ENCODE peak calls at places on chromosomes 16 and 17, in nine cellular contexts. Y is CD8-positive, alpha-beta T cell; L is HCT116; T is psoas muscle; W is heart left ventricle; V is A549; M is ovary; F is Peyer's patch; D is left ventricle myocardium inferior. N is an unnamed sample.

GRCh38 chr16:2428051-2428786 is 1.0 kb upstream of the CCNF start:
- DNase-seq in Y (no peak), L (no peak), T (no peak), W (no peak), V (peak; percentile 44), M (peak; percentile 62), F (peak; percentile 73), D (no peak), N (no peak)

GRCh38 chr17:62778990-62779681 is 29.0 kb downstream of the MARCHF10 start:
- DNase-seq in Y (no peak), L (peak; percentile 88), T (no peak), W (no peak), V (peak; percentile 92), M (no peak), F (peak; percentile 46), D (no peak), N (peak; percentile 99)

GRCh38 chr17:76667356-76667755 is 23.8 kb upstream of the ST6GALNAC1 start:
- DNase-seq in Y (no peak), L (no peak), T (no peak), W (no peak), V (no peak), M (no peak), F (peak; percentile 24), D (no peak), N (no peak)

GRCh38 chr16:86575754-86576557 is 2.4 kb upstream of the FOXL1 start:
- DNase-seq in Y (no peak), L (peak; percentile 97), T (peak; percentile 82), W (peak; percentile 90), V (peak; percentile 76), M (peak; percentile 60), F (peak; percentile 79), D (peak; percentile 86), N (peak; percentile 82)

GRCh38 chr17:4599505-4600281 is 15.4 kb downstream of the SMTNL2 start:
- DNase-seq in Y (no peak), L (no peak), T (peak; percentile 92), W (peak; percentile 71), V (no peak), M (peak; percentile 90), F (no peak), D (peak; percentile 73), N (peak; percentile 2)

GRCh38 chr17:70881093-70881492 is 711.8 kb downstream of the KCNJ2 start:
- DNase-seq in Y (no peak), L (no peak), T (no peak), W (no peak), V (no peak), M (no peak), F (no peak), D (no peak), N (no peak)

GRCh38 chr16:50842013-50842505 is 100.2 kb downstream of the CYLD start:
- DNase-seq in Y (no peak), L (no peak), T (no peak), W (no peak), V (no peak), M (no peak), F (no peak), D (no peak), N (no peak)

GRCh38 chr16:88651276-88651988 is 579 bp upstream of the CYBA start:
- DNase-seq in Y (peak; percentile 75), L (peak; percentile 72), T (peak; percentile 76), W (peak; percentile 77), V (peak; percentile 48), M (no peak), F (peak; percentile 95), D (peak; percentile 48), N (no peak)

GRCh38 chr17:30573603-30574175 is 96.5 kb downstream of the GOSR1 start:
- DNase-seq in Y (no peak), L (no peak), T (no peak), W (no peak), V (no peak), M (no peak), F (no peak), D (no peak), N (no peak)

GRCh38 chr17:6706996-6707395 is 6.2 kb downstream of the SLC13A5 start:
- DNase-seq in Y (no peak), L (no peak), T (no peak), W (no peak), V (no peak), M (no peak), F (no peak), D (no peak), N (no peak)

GRCh38 chr16:77540656-77541055 is 105.8 kb upstream of the ADAMTS18 start:
- DNase-seq in Y (no peak), L (no peak), T (no peak), W (no peak), V (no peak), M (no peak), F (no peak), D (no peak), N (no peak)

GRCh38 chr16:85910073-85910853 is 11.3 kb downstream of the IRF8 start:
- DNase-seq in Y (no peak), L (no peak), T (no peak), W (no peak), V (no peak), M (no peak), F (peak; percentile 89), D (no peak), N (no peak)

GRCh38 chr16:2770057-2770780 is 6.9 kb downstream of the ELOB start:
- DNase-seq in Y (no peak), L (no peak), T (peak; percentile 50), W (peak; percentile 58), V (peak; percentile 55), M (no peak), F (no peak), D (no peak), N (no peak)

GRCh38 chr17:15048933-15049539 is 216.1 kb downstream of the PMP22 start:
- DNase-seq in Y (no peak), L (no peak), T (no peak), W (no peak), V (no peak), M (no peak), F (no peak), D (no peak), N (no peak)
- TF ChIP-seq CTCF in Y (no peak), L (no peak), T (no peak), W (no peak), V (no peak), M (no peak), F (no peak), D (no peak), N (no peak)

DNA sequence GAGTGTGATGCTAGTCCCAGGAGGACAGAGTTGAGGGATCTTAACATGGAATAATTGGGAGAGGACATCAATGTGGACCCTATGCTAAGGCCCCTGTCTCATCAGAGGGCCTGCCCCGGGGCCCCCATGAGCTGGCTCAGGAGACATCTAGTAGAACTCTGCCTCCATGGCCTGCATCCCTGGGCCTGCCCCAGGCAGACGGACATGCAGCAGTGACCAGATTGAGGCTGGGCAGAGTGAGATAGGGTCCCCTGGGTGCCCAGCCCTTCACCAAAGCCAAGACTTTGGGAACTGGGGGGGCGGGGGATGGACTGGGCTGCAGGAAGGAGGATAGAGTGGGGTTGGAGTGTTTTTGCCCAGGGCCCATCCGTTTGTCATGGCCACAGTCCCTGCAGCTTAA is 115.2 kb downstream of the CCDC182 start:
- DNase-seq in Y (no peak), L (no peak), T (peak; percentile 19), W (no peak), V (no peak), M (no peak), F (no peak), D (no peak), N (no peak)
- H3K4me1 ChIP-seq in Y (no peaks in the 10 kb centered on the region), L (no peaks in the 10 kb centered on the region), T (no peaks in the 10 kb centered on the region), W (peaks cover 3% of the 10 kb centered on the region), V (no peaks in the 10 kb centered on the region), M (no peaks in the 10 kb centered on the region), F (no peaks in the 10 kb centered on the region), D (peaks cover 22% of the 10 kb centered on the region), N (no peaks in the 10 kb centered on the region)

GRCh38 chr16:57628008-57628781 is at the start of gene ADGRG1:
- DNase-seq in Y (peak; percentile 31), L (peak; percentile 71), T (peak; percentile 83), W (peak; percentile 83), V (peak; percentile 93), M (peak; percentile 67), F (peak; percentile 66), D (peak; percentile 64), N (peak; percentile 93)
- H3K27ac ChIP-seq in Y (no peak within 1 kb of the TSS), L (peak within 1 kb of the TSS; percentile 45), T (peak within 1 kb of the TSS; percentile 34), W (peak within 1 kb of the TSS; percentile 79), V (peak within 1 kb of the TSS; percentile 91), M (no peak within 1 kb of the TSS), F (peak within 1 kb of the TSS; percentile 16), D (peak within 1 kb of the TSS; percentile 93), N (peak within 1 kb of the TSS; percentile 84)

GRCh38 chr17:47727704-47728036 is 5.4 kb upstream of the TBX21 start:
- DNase-seq in Y (no peak), L (no peak), T (no peak), W (peak; percentile 34), V (no peak), M (no peak), F (no peak), D (no peak), N (no peak)

GRCh38 chr17:47724705-47725104 is 8.3 kb upstream of the TBX21 start:
- DNase-seq in Y (no peak), L (no peak), T (no peak), W (no peak), V (no peak), M (no peak), F (no peak), D (no peak), N (no peak)

GRCh38 chr17:47728214-47728877 is 4.7 kb upstream of the TBX21 start:
- DNase-seq in Y (no peak), L (no peak), T (no peak), W (peak; percentile 7), V (no peak), M (no peak), F (no peak), D (no peak), N (no peak)

GRCh38 chr17:47726796-47727703 is 6.0 kb upstream of the TBX21 start:
- DNase-seq in Y (no peak), L (no peak), T (no peak), W (peak; percentile 28), V (no peak), M (no peak), F (no peak), D (no peak), N (no peak)

GRCh38 chr17:47725446-47726109 is 7.5 kb upstream of the TBX21 start:
- DNase-seq in Y (no peak), L (no peak), T (peak; percentile 23), W (peak; percentile 14), V (no peak), M (no peak), F (no peak), D (no peak), N (no peak)
- TF ChIP-seq CTCF in Y (no peak), L (peak; percentile 42), T (no peak), W (no peak), V (no peak), M (no peak), F (no peak), D (no peak), N (peak; percentile 12)

GRCh38 chr16:12878973-12879372 is 22.4 kb upstream of the SHISA9 start:
- DNase-seq in Y (no peak), L (no peak), T (no peak), W (no peak), V (no peak), M (no peak), F (no peak), D (no peak), N (no peak)
- H3K4me1 ChIP-seq in Y (no peaks in the 10 kb centered on the region), L (no peaks in the 10 kb centered on the region), T (no peaks in the 10 kb centered on the region), W (no peaks in the 10 kb centered on the region), V (peaks cover 33% of the 10 kb centered on the region), M (no peaks in the 10 kb centered on the region), F (no peaks in the 10 kb centered on the region), D (no peaks in the 10 kb centered on the region), N (no peaks in the 10 kb centered on the region)

GRCh38 chr16:11740567-11740966 is 2.1 kb downstream of the TXNDC11 start:
- DNase-seq in Y (no peak), L (no peak), T (no peak), W (no peak), V (no peak), M (no peak), F (no peak), D (no peak), N (no peak)
- H3K27ac ChIP-seq in Y (no peak overlapping the region), L (no peak overlapping the region), T (peak overlapping the region; percentile 99), W (peak overlapping the region; percentile 96), V (no peak overlapping the region), M (peak overlapping the region; percentile 31), F (peak overlapping the region; percentile 98), D (peak overlapping the region; percentile 98), N (no peak overlapping the region)

N was measured in foreskin keratinocyte.